ENCODE peak calls at places on chromosome 6, in seven cellular contexts. E is activated CD4-positive, CD25-positive, alpha-beta regulatory T cell; V is neuronal stem cell; H is left cardiac atrium; K is AG04450; M is HFF-Myc; S is kidney. R is an unnamed sample.
A peak's percentile ranks its signal among the peaks of the same experiment; 100 is the strongest.

GRCh38 chr6:44081753-44082152 is 45.5 kb downstream of the MRPL14 start:
- DNase-seq in E (no peak), V (no peak), H (no peak), K (no peak), M (no peak), S (no peak), R (no peak)

GRCh38 chr6:11208267-11208666 is 24.2 kb downstream of the NEDD9 start:
- DNase-seq in E (no peak), V (no peak), H (no peak), K (no peak), M (no peak), S (no peak), R (no peak)

GRCh38 chr6:56403663-56404200 is 156.4 kb upstream of the COL21A1 start:
- DNase-seq in E (no peak), V (no peak), H (no peak), K (no peak), M (no peak), S (no peak), R (no peak)

GRCh38 chr6:153941768-153942167 is 97.3 kb upstream of the OPRM1 start:
- DNase-seq in E (no peak), V (no peak), H (no peak), K (no peak), M (no peak), S (no peak), R (no peak)

GRCh38 chr6:48068326-48069191 is 42.4 kb downstream of the PTCHD4 start:
- DNase-seq in E (no peak), V (no peak), H (no peak), K (no peak), M (no peak), S (peak; percentile 63), R (no peak)

GRCh38 chr6:20620043-20620442 is 85.8 kb downstream of the CDKAL1 start:
- DNase-seq in E (no peak), V (no peak), H (no peak), K (no peak), M (no peak), S (no peak), R (no peak)

GRCh38 chr6:11329841-11330765 is 97.6 kb upstream of the NEDD9 start:
- DNase-seq in E (no peak), V (no peak), H (no peak), K (no peak), M (no peak), S (no peak), R (peak; percentile 56)

GRCh38 chr6:75084872-75085381 is 120.9 kb downstream of the COL12A1 start:
- DNase-seq in E (no peak), V (peak; percentile 21), H (peak; percentile 43), K (no peak), M (no peak), S (peak; percentile 79), R (no peak)

GRCh38 chr6:93238632-93239031 is 180.7 kb downstream of the EPHA7 start:
- DNase-seq in E (no peak), V (no peak), H (no peak), K (no peak), M (no peak), S (no peak), R (no peak)

GRCh38 chr6:80223743-80224212 is 117.3 kb downstream of the BCKDHB start:
- DNase-seq in E (no peak), V (no peak), H (no peak), K (no peak), M (peak; percentile 6), S (no peak), R (no peak)

GRCh38 chr6:103721923-103722322 is 1137.8 kb downstream of the HACE1 start:
- DNase-seq in E (no peak), V (no peak), H (no peak), K (no peak), M (no peak), S (no peak), R (no peak)

GRCh38 chr6:116100419-116101297 is at the start of gene NT5DC1:
- DNase-seq in E (peak; percentile 66), V (peak; percentile 75), H (peak; percentile 89), K (no peak), M (peak; percentile 43), S (peak; percentile 93), R (peak; percentile 61)

GRCh38 chr6:90870561-90870960 is 283.7 kb upstream of the MAP3K7 start:
- DNase-seq in E (no peak), V (no peak), H (no peak), K (no peak), M (no peak), S (no peak), R (no peak)

GRCh38 chr6:52498538-52499017 is 78.3 kb downstream of the TRAM2 start:
- DNase-seq in E (no peak), V (no peak), H (no peak), K (no peak), M (no peak), S (no peak), R (no peak)

GRCh38 chr6:168130683-168131371 is 51.8 kb upstream of the FRMD1 start:
- DNase-seq in E (no peak), V (no peak), H (no peak), K (no peak), M (no peak), S (peak; percentile 46), R (no peak)

GRCh38 chr6:126535138-126535537 is 195.2 kb downstream of the CENPW start:
- DNase-seq in E (no peak), V (no peak), H (no peak), K (no peak), M (no peak), S (no peak), R (no peak)

GRCh38 chr6:121652223-121652622 is 216.8 kb downstream of the GJA1 start:
- DNase-seq in E (no peak), V (no peak), H (no peak), K (no peak), M (no peak), S (no peak), R (no peak)

GRCh38 chr6:132910759-132911158 is 96.4 kb downstream of the RPS12 start:
- DNase-seq in E (no peak), V (no peak), H (no peak), K (no peak), M (no peak), S (no peak), R (no peak)

GRCh38 chr6:12748815-12749521 is 32.4 kb downstream of the PHACTR1 start:
- DNase-seq in E (no peak), V (peak; percentile 49), H (peak; percentile 23), K (no peak), M (no peak), S (peak; percentile 63), R (no peak)

GRCh38 chr6:10409766-10410209 is 5.1 kb downstream of the TFAP2A start:
- DNase-seq in E (no peak), V (no peak), H (no peak), K (no peak), M (no peak), S (no peak), R (no peak)

GRCh38 chr6:56683882-56684281 is 41.2 kb upstream of the DST start:
- DNase-seq in E (no peak), V (no peak), H (no peak), K (peak; percentile 61), M (no peak), S (no peak), R (no peak)

GRCh38 chr6:107114213-107114871 is 973 bp downstream of the BEND3 start:
- DNase-seq in E (peak; percentile 36), V (peak; percentile 82), H (peak; percentile 90), K (peak; percentile 53), M (no peak), S (peak; percentile 95), R (peak; percentile 73)

GRCh38 chr6:5672581-5673011 is 334.1 kb downstream of the NRN1 start:
- DNase-seq in E (no peak), V (no peak), H (no peak), K (peak; percentile 55), M (peak; percentile 81), S (no peak), R (peak; percentile 67)

GRCh38 chr6:142500265-142500786 is 198.5 kb downstream of the ADGRG6 start:
- DNase-seq in E (no peak), V (no peak), H (no peak), K (no peak), M (no peak), S (no peak), R (no peak)

GRCh38 chr6:62445521-62445920 is 159.5 kb upstream of the KHDRBS2 start:
- DNase-seq in E (no peak), V (no peak), H (no peak), K (no peak), M (no peak), S (peak; percentile 49), R (no peak)

GRCh38 chr6:100719883-100720682 is 161.0 kb downstream of the ASCC3 start:
- DNase-seq in E (no peak), V (no peak), H (no peak), K (no peak), M (peak; percentile 4), S (no peak), R (no peak)

GRCh38 chr6:40845588-40845987 is 193.4 kb downstream of the UNC5CL start:
- DNase-seq in E (no peak), V (peak; percentile 50), H (peak; percentile 35), K (peak; percentile 11), M (no peak), S (no peak), R (no peak)

GRCh38 chr6:150723857-150724256 is 124.2 kb downstream of the PLEKHG1 start:
- DNase-seq in E (no peak), V (no peak), H (no peak), K (no peak), M (peak; percentile 66), S (no peak), R (no peak)

GRCh38 chr6:26033132-26033941 is 53.9 kb upstream of the HFE start:
- DNase-seq in E (peak; percentile 24), V (peak; percentile 83), H (peak; percentile 62), K (peak; percentile 95), M (peak; percentile 99), S (peak; percentile 88), R (no peak)

GRCh38 chr6:5175195-5175594 is 85.6 kb downstream of the LYRM4 start:
- DNase-seq in E (no peak), V (no peak), H (no peak), K (no peak), M (no peak), S (no peak), R (no peak)

GRCh38 chr6:106927531-106928398 is 46.8 kb downstream of the CD24 start:
- DNase-seq in E (no peak), V (peak; percentile 69), H (peak; percentile 32), K (no peak), M (peak; percentile 16), S (no peak), R (no peak)

GRCh38 chr6:135129139-135129867 is 51.8 kb upstream of the MYB start:
- DNase-seq in E (no peak), V (no peak), H (no peak), K (no peak), M (no peak), S (no peak), R (no peak)

GRCh38 chr6:33851959-33852358 is 48.2 kb upstream of the MLN start:
- DNase-seq in E (no peak), V (peak; percentile 15), H (no peak), K (no peak), M (no peak), S (peak; percentile 58), R (no peak)